ENCODE peak calls at places on chromosomes 13 and 19, in four cellular contexts. R is lung microvascular endothelial cell, X is CD14-positive monocyte, Y is breast epithelium. Z is an unnamed sample.

GRCh38 chr13:40665754-40666057 is 735 bp downstream of the FOXO1 start:
- DNase-seq in R (no peak), X (no peak), Y (no peak), Z (no peak)

GRCh38 chr13:38900188-38900587 is 90.4 kb downstream of the STOML3 start:
- DNase-seq in R (no peak), X (no peak), Y (no peak), Z (no peak)

GRCh38 chr13:80214521-80214941 is 126.4 kb downstream of the SPRY2 start:
- DNase-seq in R (no peak), X (no peak), Y (no peak), Z (no peak)

GRCh38 chr19:39308531-39309304 is 11.9 kb downstream of the LRFN1 start:
- DNase-seq in R (no peak), X (no peak), Y (no peak), Z (no peak)

GRCh38 chr13:58495668-58496067 is 864.1 kb downstream of the PCDH17 start:
- DNase-seq in R (no peak), X (no peak), Y (no peak), Z (no peak)

GRCh38 chr13:66927562-66927961 is 302.6 kb downstream of the PCDH9 start:
- DNase-seq in R (no peak), X (no peak), Y (no peak), Z (no peak)

GRCh38 chr13:43473437-43473836 is 313.3 kb downstream of the ENOX1 start:
- DNase-seq in R (peak), X (no peak), Y (no peak), Z (no peak)

GRCh38 chr13:73998631-73999030 is 135.6 kb downstream of the KLF12 start:
- DNase-seq in R (no peak), X (no peak), Y (no peak), Z (no peak)

GRCh38 chr19:18848860-18849661 is 17.3 kb downstream of the UPF1 start:
- DNase-seq in R (peak), X (peak), Y (no peak), Z (no peak)

GRCh38 chr19:33296473-33297060 is 5.8 kb downstream of the CEBPA start:
- DNase-seq in R (no peak), X (no peak), Y (peak), Z (no peak)

GRCh38 chr19:54141356-54141755 is 3.8 kb downstream of the CNOT3 start:
- DNase-seq in R (no peak), X (no peak), Y (no peak), Z (no peak)

GRCh38 chr13:78875792-78876580 is 217.0 kb upstream of the OBI1 start:
- DNase-seq in R (no peak), X (no peak), Y (no peak), Z (no peak)

GRCh38 chr13:90375851-90376250 is 971.6 kb upstream of the MIR17HG start:
- DNase-seq in R (peak), X (no peak), Y (no peak), Z (no peak)

GRCh38 chr19:55435020-55435419 is 8.1 kb downstream of the SHISA7 start:
- DNase-seq in R (no peak), X (no peak), Y (no peak), Z (no peak)

GRCh38 chr13:44810067-44810840 is 179.0 kb downstream of the NUFIP1 start:
- DNase-seq in R (no peak), X (no peak), Y (no peak), Z (no peak)

GRCh38 chr13:75771818-75772217 is 135.7 kb downstream of the LMO7 start:
- DNase-seq in R (peak), X (no peak), Y (no peak), Z (peak)

GRCh38 chr19:10001899-10002298 is 8.4 kb downstream of the COL5A3 start:
- DNase-seq in R (peak), X (no peak), Y (no peak), Z (no peak)

GRCh38 chr13:28586585-28587540 is 72.1 kb upstream of the POMP start:
- DNase-seq in R (no peak), X (no peak), Y (no peak), Z (no peak)

GRCh38 chr13:40114305-40114896 is 458.9 kb downstream of the COG6 start:
- DNase-seq in R (no peak), X (no peak), Y (no peak), Z (no peak)

GRCh38 chr13:33340631-33341030 is 55.1 kb upstream of the STARD13 start:
- DNase-seq in R (no peak), X (no peak), Y (no peak), Z (no peak)

GRCh38 chr19:38004505-38005223 is 97.7 kb downstream of the SIPA1L3 start:
- DNase-seq in R (peak), X (peak), Y (peak), Z (peak)

GRCh38 chr13:100512422-100512821 is 76.2 kb downstream of the GGACT start:
- DNase-seq in R (peak), X (no peak), Y (no peak), Z (peak)

GRCh38 chr13:24038405-24038804 is 122.1 kb upstream of the SPATA13 start:
- DNase-seq in R (peak), X (no peak), Y (no peak), Z (no peak)

GRCh38 chr13:48292650-48293049 is 10.9 kb upstream of the RB1 start:
- DNase-seq in R (no peak), X (no peak), Y (no peak), Z (no peak)

GRCh38 chr19:504634-505033 is 2.7 kb upstream of the TPGS1 start:
- DNase-seq in R (no peak), X (no peak), Y (no peak), Z (no peak)

GRCh38 chr13:113975416-113975815 is 1.5 kb upstream of the C13orf46 start:
- DNase-seq in R (no peak), X (no peak), Y (no peak), Z (no peak)

GRCh38 chr19:1211494-1212234 is 6.1 kb downstream of the STK11 start:
- DNase-seq in R (no peak), X (no peak), Y (no peak), Z (no peak)

GRCh38 chr19:48424694-48425219 is 21.0 kb upstream of the GRWD1 start:
- DNase-seq in R (peak), X (no peak), Y (no peak), Z (no peak)

GRCh38 chr13:38899581-38899980 is 91.0 kb downstream of the STOML3 start:
- DNase-seq in R (no peak), X (no peak), Y (no peak), Z (no peak)

GRCh38 chr19:13154911-13155471 is 4.8 kb downstream of the IER2 start:
- DNase-seq in R (peak), X (peak), Y (peak), Z (peak)

GRCh38 chr13:102825921-102826706 is 19.7 kb upstream of the ERCC5 start:
- DNase-seq in R (peak), X (no peak), Y (no peak), Z (no peak)

Z was measured in HCT116.